ENCODE peak calls at places on chromosome 21, in eight cellular contexts. Q is T-helper 2 cell, R is posterior cingulate gyrus, F is NCI-H226, Y is AML-193, D is NCI-H2171, P is germinal center, M is activated T-cell treated with anti-CD3 and anti-CD28 coated beads for 1 hour. I is an unnamed sample.
A peak's percentile ranks its signal among the peaks of the same experiment; 100 is the strongest.

GRCh38 chr21:36245649-36246048 is 74.3 kb upstream of the MORC3 start:
- DNase-seq in Q (no peak), R (no peak), F (no peak), Y (no peak), D (no peak), P (no peak), M (no peak), I (no peak)

GRCh38 chr21:16388911-16389515 is 659.2 kb downstream of the USP25 start:
- DNase-seq in Q (no peak), R (no peak), F (no peak), Y (no peak), D (no peak), P (no peak), M (no peak), I (no peak)

GRCh38 chr21:42852925-42853570 is 26.3 kb downstream of the WDR4 start:
- DNase-seq in Q (no peak), R (no peak), F (no peak), Y (no peak), D (no peak), P (no peak), M (no peak), I (no peak)

GRCh38 chr21:28099296-28099695 is 893.4 kb downstream of the LTN1 start:
- DNase-seq in Q (no peak), R (no peak), F (no peak), Y (no peak), D (no peak), P (no peak), M (no peak), I (no peak)

GRCh38 chr21:41366522-41367151 is 4.8 kb downstream of the MX2 start:
- DNase-seq in Q (no peak), R (no peak), F (peak; percentile 63), Y (peak; percentile 93), D (no peak), P (peak; percentile 22), M (no peak), I (no peak)

GRCh38 chr21:33133912-33134311 is 64.0 kb downstream of the OLIG1 start:
- DNase-seq in Q (no peak), R (no peak), F (no peak), Y (no peak), D (no peak), P (no peak), M (no peak), I (no peak)

GRCh38 chr21:35643176-35643575 is 417.1 kb downstream of the SETD4 start:
- DNase-seq in Q (no peak), R (no peak), F (peak; percentile 67), Y (no peak), D (no peak), P (no peak), M (no peak), I (no peak)

GRCh38 chr21:45348591-45349327 is 56.2 kb upstream of the COL18A1 start:
- DNase-seq in Q (no peak), R (no peak), F (no peak), Y (no peak), D (no peak), P (no peak), M (no peak), I (no peak)

GRCh38 chr21:23021481-23021880 is 2023.3 kb downstream of the NCAM2 start:
- DNase-seq in Q (no peak), R (no peak), F (no peak), Y (no peak), D (no peak), P (no peak), M (no peak), I (no peak)

GRCh38 chr21:14687277-14687642 is 141.1 kb upstream of the SAMSN1 start:
- DNase-seq in Q (no peak), R (no peak), F (no peak), Y (peak; percentile 60), D (no peak), P (no peak), M (no peak), I (no peak)

GRCh38 chr21:32653326-32653901 is 41.2 kb upstream of the CFAP298 start:
- DNase-seq in Q (no peak), R (no peak), F (no peak), Y (peak; percentile 41), D (no peak), P (peak; percentile 25), M (no peak), I (no peak)

GRCh38 chr21:32772281-32773047 is 909 bp upstream of the PAXBP1 start:
- DNase-seq in Q (peak; percentile 54), R (no peak), F (no peak), Y (peak; percentile 47), D (no peak), P (peak; percentile 25), M (peak; percentile 41), I (peak; percentile 32)

GRCh38 chr21:32252136-32252535 is 26.7 kb downstream of the MIS18A start:
- DNase-seq in Q (no peak), R (no peak), F (no peak), Y (no peak), D (no peak), P (no peak), M (no peak), I (no peak)

GRCh38 chr21:38942617-38943245 is 137.0 kb downstream of the ETS2 start:
- DNase-seq in Q (no peak), R (peak; percentile 38), F (no peak), Y (no peak), D (no peak), P (no peak), M (no peak), I (no peak)

GRCh38 chr21:37737996-37738395 is 178.3 kb downstream of the KCNJ6 start:
- DNase-seq in Q (no peak), R (no peak), F (no peak), Y (no peak), D (no peak), P (no peak), M (no peak), I (no peak)

GRCh38 chr21:43718872-43719747 is at the start of gene PDXK:
- DNase-seq in Q (peak; percentile 58), R (peak; percentile 89), F (peak; percentile 76), Y (peak; percentile 43), D (peak; percentile 64), P (peak; percentile 85), M (peak; percentile 60), I (peak; percentile 78)

GRCh38 chr21:28587748-28588147 is 404.9 kb downstream of the LTN1 start:
- DNase-seq in Q (no peak), R (no peak), F (no peak), Y (no peak), D (no peak), P (no peak), M (no peak), I (no peak)

GRCh38 chr21:42061866-42062542 is 9.1 kb upstream of the UMODL1 start:
- DNase-seq in Q (peak; percentile 39), R (no peak), F (no peak), Y (no peak), D (no peak), P (peak; percentile 69), M (peak; percentile 60), I (no peak)

GRCh38 chr21:35138665-35139381 is 89.7 kb upstream of the RUNX1 start:
- DNase-seq in Q (peak; percentile 26), R (no peak), F (peak; percentile 89), Y (no peak), D (no peak), P (peak; percentile 70), M (peak; percentile 12), I (no peak)

GRCh38 chr21:42722153-42722552 is 68.7 kb downstream of the PDE9A start:
- DNase-seq in Q (no peak), R (no peak), F (no peak), Y (no peak), D (no peak), P (no peak), M (no peak), I (no peak)

GRCh38 chr21:44415073-44416025 is 40.0 kb upstream of the LRRC3 start:
- DNase-seq in Q (no peak), R (no peak), F (no peak), Y (no peak), D (no peak), P (no peak), M (no peak), I (no peak)

GRCh38 chr21:15564907-15565306 is 164.9 kb upstream of the USP25 start:
- DNase-seq in Q (no peak), R (no peak), F (no peak), Y (no peak), D (no peak), P (no peak), M (no peak), I (no peak)

GRCh38 chr21:45504516-45505415 is 37.5 kb downstream of the SLC19A1 start:
- DNase-seq in Q (no peak), R (no peak), F (no peak), Y (no peak), D (no peak), P (no peak), M (no peak), I (no peak)

GRCh38 chr21:45105906-45106485 is 31.6 kb downstream of the ADARB1 start:
- DNase-seq in Q (no peak), R (no peak), F (no peak), Y (no peak), D (peak; percentile 18), P (no peak), M (no peak), I (no peak)

GRCh38 chr21:42746593-42747266 is 93.3 kb downstream of the PDE9A start:
- DNase-seq in Q (no peak), R (no peak), F (no peak), Y (no peak), D (no peak), P (peak; percentile 40), M (peak; percentile 22), I (no peak)

GRCh38 chr21:15276243-15276642 is 211.4 kb upstream of the NRIP1 start:
- DNase-seq in Q (no peak), R (no peak), F (no peak), Y (no peak), D (no peak), P (no peak), M (no peak), I (no peak)

GRCh38 chr21:42312626-42313104 is 2.5 kb downstream of the TFF3 start:
- DNase-seq in Q (no peak), R (no peak), F (no peak), Y (no peak), D (peak; percentile 35), P (no peak), M (no peak), I (no peak)

GRCh38 chr21:34197561-34197960 is 124.2 kb downstream of the MRPS6 start:
- DNase-seq in Q (no peak), R (no peak), F (no peak), Y (no peak), D (no peak), P (no peak), M (no peak), I (no peak)

GRCh38 chr21:41952568-41953248 is 1.1 kb downstream of the C2CD2 start:
- DNase-seq in Q (no peak), R (no peak), F (no peak), Y (peak; percentile 22), D (no peak), P (no peak), M (no peak), I (no peak)